ENCODE peak calls at places on chromosomes 13 and 19, in six cellular contexts. O, A, P, J, F and K are unnamed samples.

GRCh38 chr19:47157455-47158321 is 27.1 kb downstream of the SAE1 start:
- DNase-seq in O (peak; percentile 62), A (peak; percentile 51), P (peak; percentile 2), J (no peak), F (no peak), K (no peak)

GRCh38 chr19:14940266-14940665 is 1.0 kb upstream of the OR7C2 start:
- DNase-seq in O (no peak), A (no peak), P (no peak), J (no peak), F (no peak), K (no peak)

GRCh38 chr13:50893211-50893852 is 16.3 kb upstream of the RNASEH2B start:
- DNase-seq in O (no peak), A (peak; percentile 51), P (no peak), J (no peak), F (no peak), K (no peak)

GRCh38 chr13:46303743-46304385 is 83.2 kb downstream of the RUBCNL start:
- DNase-seq in O (no peak), A (no peak), P (no peak), J (no peak), F (no peak), K (no peak)

GRCh38 chr13:108044929-108045328 is 170.4 kb downstream of the LIG4 start:
- DNase-seq in O (no peak), A (no peak), P (no peak), J (no peak), F (no peak), K (no peak)

GRCh38 chr13:71685072-71685471 is 181.9 kb downstream of the DACH1 start:
- DNase-seq in O (no peak), A (no peak), P (no peak), J (no peak), F (no peak), K (no peak)

GRCh38 chr19:4694211-4694987 is 24.3 kb upstream of the MYDGF start:
- DNase-seq in O (no peak), A (peak; percentile 98), P (no peak), J (no peak), F (peak; percentile 100), K (no peak)

GRCh38 chr13:44686478-44687071 is 110.4 kb upstream of the TSC22D1 start:
- DNase-seq in O (no peak), A (no peak), P (no peak), J (no peak), F (no peak), K (no peak)

GRCh38 chr19:17943284-17944221 is 10.7 kb downstream of the CCDC124 start:
- DNase-seq in O (no peak), A (no peak), P (no peak), J (no peak), F (no peak), K (no peak)

GRCh38 chr13:94707400-94708021 is 4.8 kb downstream of the SOX21 start:
- DNase-seq in O (no peak), A (no peak), P (no peak), J (no peak), F (no peak), K (no peak)

GRCh38 chr13:74061939-74062595 is 72.1 kb downstream of the KLF12 start:
- DNase-seq in O (no peak), A (peak; percentile 50), P (no peak), J (peak; percentile 55), F (no peak), K (peak; percentile 38)

GRCh38 chr13:109410868-109411267 is 375.5 kb downstream of the IRS2 start:
- DNase-seq in O (no peak), A (no peak), P (no peak), J (no peak), F (no peak), K (no peak)

GRCh38 chr13:21676611-21677021 is 5.7 kb downstream of the FGF9 start:
- DNase-seq in O (peak; percentile 59), A (no peak), P (no peak), J (no peak), F (no peak), K (no peak)

GRCh38 chr13:92354583-92354982 is 872.0 kb upstream of the GPC6 start:
- DNase-seq in O (no peak), A (peak; percentile 9), P (no peak), J (no peak), F (no peak), K (no peak)

GRCh38 chr13:92355213-92355612 is 871.4 kb upstream of the GPC6 start:
- DNase-seq in O (peak; percentile 27), A (peak; percentile 76), P (no peak), J (no peak), F (no peak), K (no peak)
- TF ChIP-seq CTCF in O (no peak), A (peak; percentile 87), P (no peak), J (no peak), F (no peak), K (no peak)

GRCh38 chr19:13917888-13918406 is 11.9 kb downstream of the CC2D1A start:
- DNase-seq in O (no peak), A (no peak), P (no peak), J (no peak), F (no peak), K (no peak)
- H3K36me3 ChIP-seq in O (peaks cover 25% of the 10 kb centered on the region), A (peaks cover 14% of the 10 kb centered on the region), P (peaks cover 55% of the 10 kb centered on the region), J (peaks cover 6% of the 10 kb centered on the region), F (peaks cover 29% of the 10 kb centered on the region), K (peaks cover 10% of the 10 kb centered on the region)

GRCh38 chr19:51637362-51637978 is 7.3 kb upstream of the SIGLEC5 start:
- DNase-seq in O (no peak), A (peak; percentile 3), P (no peak), J (no peak), F (no peak), K (no peak)
- TF ChIP-seq CTCF in O (peak; percentile 30), A (peak; percentile 46), P (no peak), J (peak; percentile 17), F (peak; percentile 66), K (peak; percentile 31)

GRCh38 chr13:111247552-111247951 is 72.9 kb upstream of the TEX29 start:
- DNase-seq in O (peak; percentile 32), A (peak; percentile 45), P (no peak), J (no peak), F (no peak), K (no peak)
- H3K36me3 ChIP-seq in O (no peaks in the 10 kb centered on the region), A (no peaks in the 10 kb centered on the region), P (peaks cover 14% of the 10 kb centered on the region), J (peaks cover 11% of the 10 kb centered on the region), F (peaks cover 11% of the 10 kb centered on the region), K (peaks cover 17% of the 10 kb centered on the region)

GRCh38 chr19:2337329-2337707 is 8.8 kb downstream of the SPPL2B start:
- DNase-seq in O (no peak), A (peak; percentile 44), P (no peak), J (no peak), F (no peak), K (no peak)
- TF ChIP-seq CTCF in O (no peak), A (peak; percentile 11), P (no peak), J (no peak), F (no peak), K (no peak)

GRCh38 chr19:51803529-51803928 is 8.6 kb downstream of the FPR3 start:
- DNase-seq in O (no peak), A (no peak), P (no peak), J (no peak), F (no peak), K (no peak)
- H3K36me3 ChIP-seq in O (no peaks in the 10 kb centered on the region), A (no peaks in the 10 kb centered on the region), P (no peaks in the 10 kb centered on the region), J (no peaks in the 10 kb centered on the region), F (no peaks in the 10 kb centered on the region), K (no peaks in the 10 kb centered on the region)

GRCh38 chr19:43501661-43502418 is 2.7 kb downstream of the PHLDB3 start:
- DNase-seq in O (no peak), A (no peak), P (no peak), J (no peak), F (no peak), K (no peak)

GRCh38 chr19:43504426-43505185 is at the start of gene PHLDB3:
- DNase-seq in O (peak; percentile 61), A (no peak), P (no peak), J (no peak), F (no peak), K (peak; percentile 38)

GRCh38 chr19:43505186-43505456 is 575 bp upstream of the PHLDB3 start:
- DNase-seq in O (no peak), A (no peak), P (no peak), J (no peak), F (no peak), K (no peak)

GRCh38 chr19:43502419-43502976 is 2.0 kb downstream of the PHLDB3 start:
- DNase-seq in O (no peak), A (no peak), P (no peak), J (no peak), F (no peak), K (no peak)

GRCh38 chr19:43503501-43504425 is 783 bp downstream of the PHLDB3 start:
- DNase-seq in O (peak; percentile 99), A (peak; percentile 87), P (peak; percentile 89), J (peak; percentile 78), F (peak; percentile 85), K (peak; percentile 98)
- TF ChIP-seq CTCF in O (peak; percentile 18), A (no peak), P (no peak), J (peak; percentile 30), F (no peak), K (no peak)